ENCODE peak calls at places on chromosomes 4 and X, in seven cellular contexts. G, M, C, E, J, H and I are unnamed samples.

GRCh38 chr4:77591532-77591931 is 14.1 kb upstream of the CXCL13 start:
- DNase-seq in G (no peak), M (no peak), C (no peak), E (no peak), J (no peak), H (no peak), I (no peak)

GRCh38 chr4:72208421-72209075 is 176.7 kb downstream of the NPFFR2 start:
- DNase-seq in G (no peak), M (no peak), C (no peak), E (no peak), J (peak), H (peak), I (no peak)

GRCh38 chr4:41575207-41575606 is 37.2 kb downstream of the LIMCH1 start:
- DNase-seq in G (no peak), M (no peak), C (no peak), E (no peak), J (peak), H (no peak), I (no peak)

GRCh38 chr4:2887343-2887742 is 43.7 kb downstream of the ADD1 start:
- DNase-seq in G (no peak), M (no peak), C (no peak), E (no peak), J (no peak), H (no peak), I (no peak)

GRCh38 chrX:47218920-47219815 is 687 bp downstream of the CDK16 start:
- DNase-seq in G (peak), M (peak), C (no peak), E (peak), J (no peak), H (peak), I (no peak)

GRCh38 chr4:123386608-123387007 is 10.0 kb upstream of the SPRY1 start:
- DNase-seq in G (no peak), M (no peak), C (no peak), E (no peak), J (no peak), H (no peak), I (no peak)

GRCh38 chrX:53684415-53685192 is 1.9 kb downstream of the HUWE1 start:
- DNase-seq in G (no peak), M (no peak), C (no peak), E (no peak), J (no peak), H (peak), I (no peak)

GRCh38 chr4:93317046-93317445 is 511.5 kb upstream of the ATOH1 start:
- DNase-seq in G (no peak), M (no peak), C (no peak), E (no peak), J (no peak), H (no peak), I (no peak)

GRCh38 chr4:165325732-165326512 is 1.5 kb upstream of the MSMO1 start:
- DNase-seq in G (peak), M (peak), C (no peak), E (no peak), J (peak), H (peak), I (no peak)

GRCh38 chr4:118193421-118193820 is 159.1 kb downstream of the NDST3 start:
- DNase-seq in G (no peak), M (no peak), C (no peak), E (no peak), J (no peak), H (no peak), I (no peak)

GRCh38 chrX:120316587-120317283 is 5.5 kb upstream of the TMEM255A start:
- DNase-seq in G (no peak), M (no peak), C (no peak), E (no peak), J (peak), H (peak), I (no peak)

GRCh38 chrX:116239944-116240391 is 69.4 kb downstream of the AGTR2 start:
- DNase-seq in G (no peak), M (no peak), C (peak), E (no peak), J (peak), H (no peak), I (no peak)

GRCh38 chrX:65601126-65601525 is 66.3 kb upstream of the MSN start:
- DNase-seq in G (no peak), M (peak), C (no peak), E (no peak), J (no peak), H (peak), I (no peak)

GRCh38 chrX:16022580-16023170 is 100.7 kb upstream of the GRPR start:
- DNase-seq in G (no peak), M (no peak), C (no peak), E (no peak), J (peak), H (peak), I (no peak)

GRCh38 chrX:96619588-96619987 is 65.1 kb upstream of the DIAPH2 start:
- DNase-seq in G (no peak), M (no peak), C (no peak), E (no peak), J (peak), H (no peak), I (no peak)